ENCODE peak calls at places on chromosomes 5 and 9, in six cellular contexts. C is BE2C; H is WTC11; T is activated naive CD4-positive, alpha-beta T cell treated with anti-CD3 and anti-CD28 coated beads, Interleukin-2, amount 10 ng/mL, durations not matched to agents 7 days and 5 days; D is NCI-H1048; N is body of pancreas. B is an unnamed sample.

GRCh38 chr9:38371495-38371894 is 21.0 kb upstream of the ALDH1B1 start:
- DNase-seq in C (peak; percentile 33), H (no peak), T (peak; percentile 54), D (no peak), N (peak; percentile 75), B (peak; percentile 71)

GRCh38 chr5:36459191-36460135 is 146.9 kb upstream of the SLC1A3 start:
- DNase-seq in C (no peak), H (no peak), T (no peak), D (no peak), N (no peak), B (no peak)

GRCh38 chr5:79464695-79465332 is 49.1 kb downstream of the HOMER1 start:
- DNase-seq in C (no peak), H (no peak), T (no peak), D (peak; percentile 3), N (no peak), B (peak; percentile 16)

GRCh38 chr5:180161420-180162303 is 47.3 kb downstream of the RASGEF1C start:
- DNase-seq in C (no peak), H (no peak), T (no peak), D (no peak), N (no peak), B (no peak)

GRCh38 chr5:11384441-11385250 is 519.6 kb downstream of the CTNND2 start:
- DNase-seq in C (no peak), H (peak; percentile 33), T (no peak), D (no peak), N (peak; percentile 55), B (no peak)

GRCh38 chr9:104931256-104931655 is 3.3 kb upstream of the ABCA1 start:
- DNase-seq in C (no peak), H (no peak), T (no peak), D (no peak), N (no peak), B (no peak)

GRCh38 chr5:454936-455335 is 12.0 kb downstream of the EXOC3 start:
- DNase-seq in C (no peak), H (peak; percentile 36), T (peak; percentile 15), D (no peak), N (no peak), B (no peak)

GRCh38 chr5:150263801-150264621 is 25.6 kb downstream of the CAMK2A start:
- DNase-seq in C (no peak), H (no peak), T (no peak), D (no peak), N (peak; percentile 65), B (peak; percentile 70)

GRCh38 chr5:178145965-178146820 is 7.5 kb downstream of the NHP2 start:
- DNase-seq in C (peak; percentile 82), H (peak; percentile 92), T (peak; percentile 85), D (no peak), N (peak; percentile 88), B (peak; percentile 67)

GRCh38 chr5:50365615-50366251 is 75.4 kb downstream of the EMB start:
- DNase-seq in C (no peak), H (no peak), T (no peak), D (no peak), N (no peak), B (no peak)

GRCh38 chr9:88721528-88722279 is 186.7 kb downstream of the NXNL2 start:
- DNase-seq in C (no peak), H (no peak), T (no peak), D (no peak), N (no peak), B (no peak)